ENCODE peak calls at places on chromosomes 6 and 20, in seven cellular contexts. P is IMR-90; T is lower lobe of right lung; E is activated naive CD4-positive, alpha-beta T cell treated with anti-CD3 and anti-CD28 coated beads, Interleukin-2, amount 50 U/mL, for 16 hours; Y is activated CD4-positive, CD25-positive, alpha-beta regulatory T cell; V is A549; U is iris pigment epithelial cell. B is an unnamed sample.

GRCh38 chr20:58579819-58580492 is 64.8 kb upstream of the APCDD1L start:
- DNase-seq in P (no peak), T (no peak), E (no peak), Y (no peak), V (no peak), U (no peak), B (no peak)

GRCh38 chr6:24460966-24461365 is 28.4 kb downstream of the GPLD1 start:
- DNase-seq in P (no peak), T (no peak), E (no peak), Y (no peak), V (no peak), U (no peak), B (no peak)

GRCh38 chr6:33745558-33745957 is 1.1 kb downstream of the IP6K3 start:
- DNase-seq in P (peak), T (no peak), E (no peak), Y (no peak), V (no peak), U (peak), B (peak)

GRCh38 chr6:99590728-99591672 is 15.6 kb upstream of the PRDM13 start:
- DNase-seq in P (no peak), T (no peak), E (no peak), Y (no peak), V (no peak), U (peak), B (no peak)

GRCh38 chr6:48476257-48476656 is 365.3 kb upstream of the PTCHD4 start:
- DNase-seq in P (peak), T (no peak), E (no peak), Y (no peak), V (peak), U (peak), B (peak)

GRCh38 chr6:36663504-36664446 is 14.7 kb upstream of the CDKN1A start:
- DNase-seq in P (no peak), T (no peak), E (no peak), Y (no peak), V (no peak), U (no peak), B (no peak)

GRCh38 chr20:19909696-19910095 is 107.5 kb upstream of the NAA20 start:
- DNase-seq in P (no peak), T (peak), E (no peak), Y (no peak), V (no peak), U (no peak), B (peak)

GRCh38 chr6:122568350-122568749 is 41.9 kb upstream of the PKIB start:
- DNase-seq in P (no peak), T (no peak), E (no peak), Y (no peak), V (no peak), U (no peak), B (no peak)

GRCh38 chr6:159981591-159982245 is 12.8 kb downstream of the IGF2R start:
- DNase-seq in P (peak), T (peak), E (peak), Y (no peak), V (no peak), U (peak), B (peak)

GRCh38 chr6:27495386-27496135 is 22.7 kb upstream of the ZNF184 start:
- DNase-seq in P (peak), T (no peak), E (peak), Y (peak), V (peak), U (peak), B (peak)

GRCh38 chr6:148455225-148455624 is 112.6 kb downstream of the SASH1 start:
- DNase-seq in P (peak), T (no peak), E (no peak), Y (no peak), V (no peak), U (peak), B (peak)

GRCh38 chr6:5764401-5764955 is 242.2 kb downstream of the NRN1 start:
- DNase-seq in P (peak), T (no peak), E (no peak), Y (no peak), V (no peak), U (peak), B (peak)

GRCh38 chr6:90179190-90180169 is 117.2 kb downstream of the BACH2 start:
- DNase-seq in P (no peak), T (no peak), E (no peak), Y (no peak), V (no peak), U (no peak), B (no peak)

GRCh38 chr20:58330229-58330628 is 20.7 kb downstream of the RAB22A start:
- DNase-seq in P (no peak), T (no peak), E (no peak), Y (no peak), V (no peak), U (no peak), B (no peak)

GRCh38 chr6:105077592-105078463 is 102.0 kb downstream of the POPDC3 start:
- DNase-seq in P (peak), T (no peak), E (no peak), Y (no peak), V (peak), U (peak), B (peak)

GRCh38 chr6:17877196-17877889 is 110.1 kb downstream of the KIF13A start:
- DNase-seq in P (peak), T (no peak), E (no peak), Y (no peak), V (peak), U (peak), B (peak)

GRCh38 chr6:163248051-163248450 is 166.5 kb upstream of the QKI start:
- DNase-seq in P (no peak), T (no peak), E (no peak), Y (no peak), V (no peak), U (no peak), B (no peak)

GRCh38 chr6:7424967-7425807 is 35.6 kb downstream of the RIOK1 start:
- DNase-seq in P (peak), T (no peak), E (no peak), Y (no peak), V (peak), U (peak), B (no peak)

GRCh38 chr6:76162811-76163210 is 90.3 kb upstream of the IMPG1 start:
- DNase-seq in P (no peak), T (no peak), E (no peak), Y (no peak), V (no peak), U (no peak), B (no peak)

GRCh38 chr20:6169251-6169650 is 46.4 kb upstream of the FERMT1 start:
- DNase-seq in P (peak), T (no peak), E (no peak), Y (no peak), V (no peak), U (peak), B (peak)

GRCh38 chr20:20562507-20562906 is 149.9 kb downstream of the RALGAPA2 start:
- DNase-seq in P (no peak), T (no peak), E (no peak), Y (no peak), V (no peak), U (no peak), B (no peak)

GRCh38 chr20:18252597-18253451 is 35.5 kb upstream of the ZNF133 start:
- DNase-seq in P (no peak), T (peak), E (no peak), Y (no peak), V (peak), U (no peak), B (no peak)

GRCh38 chr20:4167261-4168004 is 152.1 kb upstream of the RNF24 start:
- DNase-seq in P (no peak), T (no peak), E (no peak), Y (no peak), V (no peak), U (no peak), B (peak)

GRCh38 chr20:49549806-49550551 is 18.0 kb downstream of the PTGIS start:
- DNase-seq in P (no peak), T (no peak), E (no peak), Y (no peak), V (no peak), U (no peak), B (no peak)

GRCh38 chr6:133923938-133924593 is 29.0 kb upstream of the TBPL1 start:
- DNase-seq in P (peak), T (no peak), E (peak), Y (no peak), V (peak), U (peak), B (peak)

GRCh38 chr20:17168026-17168612 is 58.7 kb upstream of the PCSK2 start:
- DNase-seq in P (no peak), T (no peak), E (no peak), Y (no peak), V (no peak), U (no peak), B (no peak)

GRCh38 chr6:37308084-37308817 is 45.5 kb upstream of the RNF8 start:
- DNase-seq in P (peak), T (no peak), E (no peak), Y (no peak), V (no peak), U (peak), B (peak)

GRCh38 chr6:68760486-68760885 is 125.4 kb downstream of the ADGRB3 start:
- DNase-seq in P (no peak), T (no peak), E (no peak), Y (no peak), V (no peak), U (no peak), B (no peak)

GRCh38 chr6:21208114-21208795 is 385.3 kb upstream of the SOX4 start:
- DNase-seq in P (no peak), T (no peak), E (no peak), Y (no peak), V (no peak), U (no peak), B (no peak)

GRCh38 chr6:168328086-168328485 is 8.5 kb upstream of the DACT2 start:
- DNase-seq in P (no peak), T (no peak), E (no peak), Y (no peak), V (no peak), U (no peak), B (no peak)

GRCh38 chr6:131954775-131955107 is 3.6 kb upstream of the CCN2 start:
- DNase-seq in P (peak), T (peak), E (no peak), Y (no peak), V (peak), U (peak), B (peak)

GRCh38 chr20:55159230-55159629 is 683.8 kb downstream of the DOK5 start:
- DNase-seq in P (no peak), T (no peak), E (no peak), Y (no peak), V (no peak), U (no peak), B (peak)

GRCh38 chr6:118644007-118644406 is 7.4 kb downstream of the CEP85L start:
- DNase-seq in P (peak), T (no peak), E (no peak), Y (no peak), V (no peak), U (peak), B (peak)

GRCh38 chr6:12249516-12250394 is 40.4 kb upstream of the EDN1 start:
- DNase-seq in P (no peak), T (no peak), E (no peak), Y (no peak), V (no peak), U (peak), B (no peak)

GRCh38 chr6:146240307-146240706 is 211.4 kb downstream of the GRM1 start:
- DNase-seq in P (no peak), T (no peak), E (no peak), Y (no peak), V (no peak), U (no peak), B (no peak)

GRCh38 chr6:36129889-36130671 is at the start of gene MAPK13:
- DNase-seq in P (peak), T (peak), E (peak), Y (no peak), V (no peak), U (peak), B (no peak)

GRCh38 chr6:71745525-71745924 is 140.8 kb upstream of the RIMS1 start:
- DNase-seq in P (no peak), T (no peak), E (no peak), Y (no peak), V (no peak), U (no peak), B (no peak)

GRCh38 chr6:44942201-44942600 is 385.9 kb upstream of the RUNX2 start:
- DNase-seq in P (no peak), T (no peak), E (no peak), Y (no peak), V (no peak), U (peak), B (no peak)

B was measured in astrocyte of the spinal cord.